ENCODE peak calls at places on chromosomes 5 and 9, in ten cellular contexts. T, P, G, N, X, L, I, Z, Q and R are unnamed samples.

GRCh38 chr9:73683862-73684591 is 532.4 kb downstream of the ANXA1 start:
- DNase-seq in T (peak), P (peak), G (no peak), N (no peak), X (no peak), L (no peak), I (no peak), Z (peak), Q (no peak), R (no peak)

GRCh38 chr5:102531506-102531905 is 32.7 kb upstream of the SLCO6A1 start:
- DNase-seq in T (peak), P (no peak), G (no peak), N (no peak), X (no peak), L (no peak), I (no peak), Z (no peak), Q (no peak), R (no peak)

GRCh38 chr9:79610019-79610760 is 38.4 kb downstream of the TLE4 start:
- DNase-seq in T (peak), P (peak), G (no peak), N (no peak), X (no peak), L (no peak), I (no peak), Z (peak), Q (no peak), R (no peak)

GRCh38 chr9:95268681-95269080 is 48.8 kb downstream of the FANCC start:
- DNase-seq in T (peak), P (no peak), G (peak), N (no peak), X (no peak), L (no peak), I (no peak), Z (no peak), Q (no peak), R (no peak)

GRCh38 chr5:106862450-106863193 is 808.1 kb downstream of the EFNA5 start:
- DNase-seq in T (peak), P (peak), G (no peak), N (no peak), X (no peak), L (no peak), I (no peak), Z (no peak), Q (no peak), R (no peak)

GRCh38 chr9:114612272-114612923 is 1.3 kb downstream of the TMEM268 start:
- DNase-seq in T (no peak), P (no peak), G (no peak), N (no peak), X (peak), L (no peak), I (no peak), Z (no peak), Q (no peak), R (no peak)

GRCh38 chr9:70297141-70297540 is 38.4 kb downstream of the SMC5 start:
- DNase-seq in T (peak), P (no peak), G (no peak), N (no peak), X (no peak), L (no peak), I (no peak), Z (no peak), Q (no peak), R (no peak)

GRCh38 chr5:142977363-142978051 is 207.3 kb downstream of the ARHGAP26 start:
- DNase-seq in T (peak), P (peak), G (no peak), N (no peak), X (no peak), L (no peak), I (no peak), Z (no peak), Q (no peak), R (peak)

GRCh38 chr9:138098116-138098907 is 220.7 kb downstream of the CACNA1B start:
- DNase-seq in T (no peak), P (no peak), G (no peak), N (no peak), X (no peak), L (no peak), I (no peak), Z (no peak), Q (no peak), R (peak)

GRCh38 chr9:87148391-87149237 is 201.3 kb upstream of the GAS1 start:
- DNase-seq in T (peak), P (peak), G (peak), N (peak), X (peak), L (peak), I (no peak), Z (peak), Q (no peak), R (no peak)

GRCh38 chr9:118281787-118282186 is 577.6 kb downstream of the TLR4 start:
- DNase-seq in T (no peak), P (no peak), G (no peak), N (no peak), X (no peak), L (no peak), I (no peak), Z (no peak), Q (no peak), R (no peak)

GRCh38 chr9:27847380-27847779 is 274.1 kb upstream of the C9orf72 start:
- DNase-seq in T (no peak), P (no peak), G (no peak), N (no peak), X (no peak), L (no peak), I (no peak), Z (no peak), Q (no peak), R (no peak)

GRCh38 chr5:88279584-88279983 is 10.9 kb upstream of the TMEM161B start:
- DNase-seq in T (peak), P (no peak), G (no peak), N (no peak), X (no peak), L (no peak), I (no peak), Z (no peak), Q (no peak), R (no peak)

GRCh38 chr5:81225463-81225862 is 7.7 kb upstream of the CKMT2 start:
- DNase-seq in T (no peak), P (no peak), G (no peak), N (no peak), X (no peak), L (no peak), I (no peak), Z (no peak), Q (no peak), R (no peak)

GRCh38 chr5:15031180-15031579 is 159.6 kb upstream of the ANKH start:
- DNase-seq in T (no peak), P (no peak), G (no peak), N (no peak), X (no peak), L (no peak), I (no peak), Z (no peak), Q (no peak), R (no peak)

GRCh38 chr9:126986506-126986951 is 71.9 kb downstream of the RALGPS1 start:
- DNase-seq in T (no peak), P (no peak), G (no peak), N (no peak), X (no peak), L (no peak), I (no peak), Z (no peak), Q (no peak), R (peak)

GRCh38 chr9:120350596-120350995 is 229.4 kb downstream of the CDK5RAP2 start:
- DNase-seq in T (no peak), P (no peak), G (no peak), N (no peak), X (no peak), L (no peak), I (no peak), Z (no peak), Q (no peak), R (no peak)

GRCh38 chr5:86885489-86886225 is 267.9 kb downstream of the COX7C start:
- DNase-seq in T (no peak), P (no peak), G (no peak), N (no peak), X (no peak), L (no peak), I (no peak), Z (no peak), Q (no peak), R (no peak)

GRCh38 chr9:121650220-121651013 is 1.0 kb upstream of the DAB2IP start:
- DNase-seq in T (no peak), P (peak), G (peak), N (peak), X (peak), L (peak), I (no peak), Z (no peak), Q (no peak), R (no peak)

GRCh38 chr5:83375049-83375710 is 96.4 kb upstream of the VCAN start:
- DNase-seq in T (peak), P (peak), G (no peak), N (no peak), X (no peak), L (no peak), I (no peak), Z (no peak), Q (no peak), R (no peak)

GRCh38 chr9:36222449-36222848 is 31.7 kb downstream of the CLTA start:
- DNase-seq in T (peak), P (peak), G (no peak), N (no peak), X (no peak), L (no peak), I (no peak), Z (no peak), Q (no peak), R (no peak)

GRCh38 chr5:125865166-125865815 is 557.9 kb upstream of the GRAMD2B start:
- DNase-seq in T (peak), P (peak), G (no peak), N (no peak), X (no peak), L (no peak), I (no peak), Z (no peak), Q (no peak), R (no peak)

GRCh38 chr5:124825250-124825982 is 79.0 kb upstream of the ZNF608 start:
- DNase-seq in T (no peak), P (no peak), G (no peak), N (no peak), X (no peak), L (no peak), I (no peak), Z (no peak), Q (no peak), R (no peak)

GRCh38 chr5:181205735-181206401 is 872 bp upstream of the TRIM7 start:
- DNase-seq in T (no peak), P (peak), G (no peak), N (no peak), X (peak), L (peak), I (no peak), Z (no peak), Q (no peak), R (no peak)

GRCh38 chr5:137453476-137454080 is 45.5 kb downstream of the SPOCK1 start:
- DNase-seq in T (peak), P (peak), G (no peak), N (no peak), X (no peak), L (no peak), I (no peak), Z (peak), Q (no peak), R (no peak)

GRCh38 chr9:88522360-88522759 is 12.6 kb upstream of the NXNL2 start:
- DNase-seq in T (no peak), P (no peak), G (no peak), N (no peak), X (no peak), L (no peak), I (no peak), Z (no peak), Q (no peak), R (no peak)

GRCh38 chr9:11946521-11946920 is 746.7 kb upstream of the TYRP1 start:
- DNase-seq in T (peak), P (peak), G (no peak), N (no peak), X (no peak), L (no peak), I (no peak), Z (no peak), Q (no peak), R (no peak)

GRCh38 chr5:128304121-128304520 is 220.6 kb downstream of the SLC12A2 start:
- DNase-seq in T (peak), P (peak), G (no peak), N (no peak), X (no peak), L (no peak), I (no peak), Z (no peak), Q (no peak), R (no peak)

GRCh38 chr9:130862747-130863146 is 27.7 kb downstream of the ABL1 start:
- DNase-seq in T (no peak), P (no peak), G (no peak), N (no peak), X (peak), L (no peak), I (no peak), Z (no peak), Q (no peak), R (no peak)

GRCh38 chr9:71607571-71607970 is 160.7 kb downstream of the CEMIP2 start:
- DNase-seq in T (no peak), P (no peak), G (no peak), N (no peak), X (no peak), L (no peak), I (no peak), Z (no peak), Q (no peak), R (no peak)

GRCh38 chr5:67619636-67620035 is 423.0 kb upstream of the CD180 start:
- DNase-seq in T (no peak), P (no peak), G (no peak), N (no peak), X (no peak), L (no peak), I (no peak), Z (no peak), Q (no peak), R (no peak)